ENCODE peak calls at places on chromosome 22, in eight cellular contexts. B, H, G, P, T, C, L and J are unnamed samples.

GRCh38 chr22:20569059-20570058 is 61.9 kb downstream of the MED15 start:
- DNase-seq in B (no peak), L (peak; percentile 93), T (no peak), H (peak; percentile 40), G (no peak), P (peak; percentile 98), C (no peak), J (peak; percentile 46)

GRCh38 chr22:41234815-41235687 is 5.7 kb downstream of the CHADL start:
- DNase-seq in P (no peak), C (no peak), H (no peak), L (no peak), B (no peak), T (no peak), G (no peak), J (no peak)

GRCh38 chr22:43867839-43868652 is 5.7 kb upstream of the SULT4A1 start:
- DNase-seq in L (peak; percentile 39), T (no peak), G (no peak), P (peak; percentile 45), B (peak; percentile 36), H (peak; percentile 49), C (peak; percentile 78), J (no peak)

GRCh38 chr22:38710352-38710751 is 4.6 kb downstream of the GTPBP1 start:
- DNase-seq in H (no peak), P (no peak), C (no peak), G (no peak), T (no peak), B (no peak), L (no peak), J (no peak)

GRCh38 chr22:44458044-44459020 is 39.7 kb downstream of the RTL6 start:
- DNase-seq in P (no peak), T (no peak), L (no peak), G (no peak), H (no peak), B (no peak), C (no peak), J (no peak)

GRCh38 chr22:17781319-17782031 is 7.2 kb upstream of the BID start:
- DNase-seq in H (peak; percentile 35), P (peak; percentile 95), L (peak; percentile 92), C (no peak), T (peak; percentile 55), G (peak; percentile 66), B (peak; percentile 60), J (no peak)

GRCh38 chr22:17523925-17524324 is 39.4 kb upstream of the SLC25A18 start:
- DNase-seq in C (no peak), P (no peak), H (no peak), T (no peak), B (no peak), G (no peak), L (no peak), J (no peak)

GRCh38 chr22:38315801-38316339 is 1.4 kb downstream of the CSNK1E start:
- DNase-seq in P (no peak), G (no peak), H (no peak), T (no peak), B (peak; percentile 48), L (no peak), C (no peak), J (no peak)

GRCh38 chr22:26546282-26546681 is 34.0 kb upstream of the TFIP11 start:
- DNase-seq in B (no peak), T (no peak), G (no peak), P (no peak), H (no peak), L (no peak), C (no peak), J (no peak)

GRCh38 chr22:42613869-42614268 is 814 bp downstream of the POLDIP3 start:
- DNase-seq in H (no peak), G (no peak), P (peak; percentile 33), L (peak; percentile 45), C (no peak), T (no peak), B (no peak), J (no peak)

GRCh38 chr22:36733271-36733670 is 29.7 kb upstream of the CACNG2 start:
- DNase-seq in L (no peak), T (no peak), C (no peak), B (no peak), H (no peak), G (no peak), P (no peak), J (no peak)

GRCh38 chr22:21937041-21937820 is 15.4 kb downstream of the PPM1F start:
- DNase-seq in G (no peak), L (peak; percentile 72), B (no peak), H (no peak), T (no peak), P (no peak), C (peak; percentile 74), J (no peak)

GRCh38 chr22:31820655-31821054 is 66.8 kb downstream of the DEPDC5 start:
- DNase-seq in C (no peak), T (no peak), P (no peak), G (no peak), B (no peak), L (no peak), H (no peak), J (no peak)

GRCh38 chr22:42321908-42322561 is 51.6 kb upstream of the TCF20 start:
- DNase-seq in T (peak; percentile 36), H (no peak), C (no peak), L (peak; percentile 89), B (no peak), G (no peak), P (no peak), J (no peak)

GRCh38 chr22:37409557-37409956 is 17.7 kb downstream of the ELFN2 start:
- DNase-seq in B (peak; percentile 58), P (no peak), G (no peak), C (no peak), T (no peak), H (no peak), L (no peak), J (no peak)

GRCh38 chr22:47810505-47811500 is 1048.4 kb downstream of the TBC1D22A start:
- DNase-seq in G (no peak), H (no peak), T (no peak), B (no peak), C (no peak), L (no peak), P (no peak), J (no peak)

GRCh38 chr22:34886812-34887211 is 179.1 kb upstream of the ISX start:
- DNase-seq in L (peak; percentile 78), T (no peak), H (no peak), C (no peak), B (no peak), G (no peak), P (no peak), J (no peak)

GRCh38 chr22:45507798-45508197 is 5.1 kb downstream of the FBLN1 start:
- DNase-seq in T (no peak), B (no peak), G (no peak), P (no peak), L (no peak), H (no peak), C (no peak), J (no peak)

GRCh38 chr22:25282346-25282670 is 62.9 kb downstream of the CRYBB2 start:
- DNase-seq in T (no peak), P (no peak), H (no peak), G (peak; percentile 16), L (no peak), C (no peak), B (no peak), J (no peak)

GRCh38 chr22:36288571-36289405 is 35.9 kb downstream of the APOL1 start:
- DNase-seq in L (no peak), B (no peak), H (no peak), P (no peak), T (no peak), C (peak; percentile 58), G (no peak), J (no peak)

GRCh38 chr22:33465554-33465953 is 407.4 kb upstream of the SYN3 start:
- DNase-seq in G (no peak), P (no peak), B (no peak), H (no peak), T (no peak), L (no peak), C (no peak), J (no peak)